ENCODE peak calls at places on chromosomes 2 and 18, in ten cellular contexts. One of them, this sample, is unnamed.

GRCh38 chr18:79941473-79942119 is 9.9 kb downstream of the SLC66A2 start:
- DNase-seq in ovary: no peak
- DNase-seq in cardiac muscle cell: no peak
- DNase-seq in colonic mucosa: peak; percentile 16
- DNase-seq in upper lobe of right lung: peak; percentile 52
- DNase-seq in tibial artery: no peak
- DNase-seq in K562: no peak
- DNase-seq in lower lobe of right lung: peak; percentile 42
- DNase-seq in HepG2: no peak
- DNase-seq in tibial nerve: no peak
- DNase-seq in this sample: peak; percentile 45

GRCh38 chr18:77008576-77009315 is 123.8 kb downstream of the MBP start:
- DNase-seq in HepG2: no peak
- DNase-seq in cardiac muscle cell: no peak
- DNase-seq in ovary: no peak
- DNase-seq in upper lobe of right lung: no peak
- DNase-seq in colonic mucosa: no peak
- DNase-seq in K562: no peak
- DNase-seq in lower lobe of right lung: no peak
- DNase-seq in tibial artery: no peak
- DNase-seq in tibial nerve: no peak
- DNase-seq in this sample: no peak

GRCh38 chr2:71790261-71791038 is 337.1 kb downstream of the DYSF start:
- DNase-seq in tibial artery: no peak
- DNase-seq in K562: no peak
- DNase-seq in HepG2: no peak
- DNase-seq in tibial nerve: no peak
- DNase-seq in upper lobe of right lung: no peak
- DNase-seq in lower lobe of right lung: no peak
- DNase-seq in ovary: peak; percentile 1
- DNase-seq in colonic mucosa: no peak
- DNase-seq in cardiac muscle cell: no peak
- DNase-seq in this sample: no peak

GRCh38 chr2:210539578-210540416 is 16.6 kb upstream of the CPS1 start:
- DNase-seq in tibial nerve: no peak
- DNase-seq in K562: no peak
- DNase-seq in ovary: no peak
- DNase-seq in HepG2: no peak
- DNase-seq in tibial artery: no peak
- DNase-seq in cardiac muscle cell: no peak
- DNase-seq in colonic mucosa: no peak
- DNase-seq in upper lobe of right lung: no peak
- DNase-seq in lower lobe of right lung: no peak
- DNase-seq in this sample: no peak

GRCh38 chr2:130183500-130184373 is 1.7 kb downstream of the MZT2B start:
- DNase-seq in colonic mucosa: no peak
- DNase-seq in cardiac muscle cell: no peak
- DNase-seq in lower lobe of right lung: no peak
- DNase-seq in tibial artery: no peak
- DNase-seq in HepG2: peak; percentile 32
- DNase-seq in upper lobe of right lung: no peak
- DNase-seq in K562: peak; percentile 44
- DNase-seq in tibial nerve: no peak
- DNase-seq in ovary: peak; percentile 63
- DNase-seq in this sample: peak; percentile 19

GRCh38 chr18:56861244-56861643 is 210.1 kb downstream of the WDR7 start:
- DNase-seq in HepG2: no peak
- DNase-seq in tibial nerve: no peak
- DNase-seq in K562: no peak
- DNase-seq in lower lobe of right lung: no peak
- DNase-seq in upper lobe of right lung: no peak
- DNase-seq in cardiac muscle cell: peak; percentile 49
- DNase-seq in colonic mucosa: no peak
- DNase-seq in tibial artery: no peak
- DNase-seq in ovary: no peak
- DNase-seq in this sample: no peak

GRCh38 chr18:62790836-62791772 is 75.8 kb downstream of the PHLPP1 start:
- DNase-seq in tibial artery: no peak
- DNase-seq in K562: no peak
- DNase-seq in colonic mucosa: no peak
- DNase-seq in HepG2: no peak
- DNase-seq in upper lobe of right lung: no peak
- DNase-seq in lower lobe of right lung: no peak
- DNase-seq in cardiac muscle cell: no peak
- DNase-seq in tibial nerve: no peak
- DNase-seq in ovary: no peak
- DNase-seq in this sample: no peak

GRCh38 chr2:96884299-96885156 is 14.6 kb upstream of the SEMA4C start:
- DNase-seq in upper lobe of right lung: no peak
- DNase-seq in cardiac muscle cell: no peak
- DNase-seq in K562: no peak
- DNase-seq in HepG2: no peak
- DNase-seq in colonic mucosa: no peak
- DNase-seq in ovary: no peak
- DNase-seq in lower lobe of right lung: no peak
- DNase-seq in tibial artery: no peak
- DNase-seq in tibial nerve: no peak
- DNase-seq in this sample: no peak

GRCh38 chr18:58112174-58112573 is 68.1 kb downstream of the NEDD4L start:
- DNase-seq in ovary: no peak
- DNase-seq in HepG2: no peak
- DNase-seq in upper lobe of right lung: no peak
- DNase-seq in tibial nerve: no peak
- DNase-seq in K562: no peak
- DNase-seq in cardiac muscle cell: no peak
- DNase-seq in tibial artery: no peak
- DNase-seq in lower lobe of right lung: no peak
- DNase-seq in colonic mucosa: no peak
- DNase-seq in this sample: no peak

GRCh38 chr18:58114766-58115165 is 70.7 kb downstream of the NEDD4L start:
- DNase-seq in tibial artery: no peak
- DNase-seq in colonic mucosa: no peak
- DNase-seq in HepG2: no peak
- DNase-seq in K562: no peak
- DNase-seq in tibial nerve: no peak
- DNase-seq in ovary: no peak
- DNase-seq in upper lobe of right lung: no peak
- DNase-seq in lower lobe of right lung: no peak
- DNase-seq in cardiac muscle cell: no peak
- DNase-seq in this sample: no peak

GRCh38 chr18:58110398-58110797 is 66.4 kb downstream of the NEDD4L start:
- DNase-seq in upper lobe of right lung: no peak
- DNase-seq in tibial artery: no peak
- DNase-seq in ovary: no peak
- DNase-seq in HepG2: no peak
- DNase-seq in tibial nerve: no peak
- DNase-seq in colonic mucosa: no peak
- DNase-seq in K562: no peak
- DNase-seq in lower lobe of right lung: no peak
- DNase-seq in cardiac muscle cell: no peak
- DNase-seq in this sample: no peak

GRCh38 chr18:58116815-58117214 is 72.8 kb downstream of the NEDD4L start:
- DNase-seq in cardiac muscle cell: no peak
- DNase-seq in upper lobe of right lung: no peak
- DNase-seq in HepG2: no peak
- DNase-seq in lower lobe of right lung: no peak
- DNase-seq in colonic mucosa: no peak
- DNase-seq in tibial nerve: no peak
- DNase-seq in ovary: no peak
- DNase-seq in tibial artery: no peak
- DNase-seq in K562: no peak
- DNase-seq in this sample: no peak

DNA sequence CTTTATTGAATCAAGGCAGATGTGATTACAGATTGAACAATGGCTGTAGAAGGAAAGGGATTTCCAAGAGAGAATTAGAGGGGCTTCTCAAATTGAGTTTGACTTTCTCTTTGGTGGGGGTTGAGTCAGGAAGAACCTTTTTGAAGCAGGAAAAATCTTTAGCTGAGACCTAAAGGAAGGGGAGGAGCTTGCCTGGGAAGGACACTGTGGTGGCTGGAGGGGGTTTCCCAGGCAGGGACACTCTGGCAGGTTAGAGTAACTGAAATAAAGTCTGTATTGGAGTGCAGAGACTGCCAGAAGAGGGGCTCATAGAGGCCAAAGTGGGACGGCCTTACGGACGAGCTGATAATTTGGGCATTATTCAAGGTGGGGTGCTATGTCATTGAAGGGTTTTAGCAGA is 69.3 kb downstream of the NEDD4L start:
- DNase-seq in HepG2: no peak
- DNase-seq in tibial artery: no peak
- DNase-seq in colonic mucosa: no peak
- DNase-seq in tibial nerve: no peak
- DNase-seq in K562: no peak
- DNase-seq in lower lobe of right lung: no peak
- DNase-seq in ovary: no peak
- DNase-seq in upper lobe of right lung: no peak
- DNase-seq in cardiac muscle cell: no peak
- DNase-seq in this sample: no peak
- TF ChIP-seq CTCF in HepG2: no peak
- TF ChIP-seq CTCF in tibial artery: no peak
- TF ChIP-seq CTCF in colonic mucosa: no peak
- TF ChIP-seq CTCF in tibial nerve: no peak
- TF ChIP-seq CTCF in K562: no peak
- TF ChIP-seq CTCF in lower lobe of right lung: no peak
- TF ChIP-seq CTCF in ovary: no peak
- TF ChIP-seq CTCF in upper lobe of right lung: no peak
- TF ChIP-seq CTCF in cardiac muscle cell: no peak
- TF ChIP-seq CTCF in this sample: no peak

DNA sequence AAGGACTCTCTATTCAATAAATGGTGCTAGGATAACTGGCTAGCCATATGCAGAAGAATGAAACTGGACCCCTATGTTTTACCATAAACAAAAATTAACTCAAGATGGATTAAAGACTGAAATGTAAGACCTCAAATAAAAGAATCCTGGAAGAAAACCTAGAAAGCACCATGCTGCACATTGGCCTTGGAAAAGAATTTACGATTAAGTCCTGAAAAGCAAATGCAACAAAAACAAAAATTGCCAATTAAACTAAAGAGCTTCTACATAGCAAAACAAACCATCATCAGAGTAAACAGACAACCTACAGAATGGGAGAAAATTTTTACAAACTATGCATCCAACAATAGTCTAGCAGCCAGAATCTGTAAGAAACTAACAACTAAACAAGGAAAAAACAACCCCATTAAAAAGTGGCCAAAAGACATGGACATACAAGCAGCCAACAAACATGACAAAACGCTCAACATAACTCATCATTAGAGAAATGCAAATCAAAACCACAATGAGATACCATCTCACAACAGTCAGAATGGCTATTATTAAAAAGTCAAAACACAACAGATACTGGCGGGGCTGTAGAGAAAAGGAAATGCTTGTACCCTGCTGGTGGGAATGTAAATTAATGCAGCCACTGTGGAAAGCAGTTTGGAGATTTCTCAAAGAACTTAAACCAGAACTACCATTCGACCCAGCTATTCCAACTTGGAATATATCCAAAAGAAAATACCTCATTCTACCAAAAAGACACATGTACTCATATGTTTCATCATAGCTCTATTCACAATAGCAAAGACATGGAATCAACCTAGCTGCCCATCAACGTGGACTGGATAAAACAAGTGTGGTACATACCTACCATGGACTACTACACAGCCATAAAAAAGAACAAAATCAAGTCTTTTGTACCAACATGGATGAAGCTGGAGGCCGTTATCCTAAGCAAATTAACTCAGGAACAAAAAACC is 30.6 kb downstream of the SEPTIN10 start:
- DNase-seq in K562: no peak
- DNase-seq in upper lobe of right lung: no peak
- DNase-seq in lower lobe of right lung: no peak
- DNase-seq in colonic mucosa: no peak
- DNase-seq in tibial artery: no peak
- DNase-seq in HepG2: no peak
- DNase-seq in tibial nerve: no peak
- DNase-seq in cardiac muscle cell: no peak
- DNase-seq in ovary: no peak
- DNase-seq in this sample: no peak
- H3K4me3 ChIP-seq in K562: no peak overlapping the region
- H3K4me3 ChIP-seq in upper lobe of right lung: no peak overlapping the region
- H3K4me3 ChIP-seq in lower lobe of right lung: no peak overlapping the region
- H3K4me3 ChIP-seq in colonic mucosa: no peak overlapping the region
- H3K4me3 ChIP-seq in tibial artery: no peak overlapping the region
- H3K4me3 ChIP-seq in HepG2: no peak overlapping the region
- H3K4me3 ChIP-seq in tibial nerve: no peak overlapping the region
- H3K4me3 ChIP-seq in cardiac muscle cell: no peak overlapping the region
- H3K4me3 ChIP-seq in ovary: no peak overlapping the region
- H3K4me3 ChIP-seq in this sample: no peak overlapping the region

DNA sequence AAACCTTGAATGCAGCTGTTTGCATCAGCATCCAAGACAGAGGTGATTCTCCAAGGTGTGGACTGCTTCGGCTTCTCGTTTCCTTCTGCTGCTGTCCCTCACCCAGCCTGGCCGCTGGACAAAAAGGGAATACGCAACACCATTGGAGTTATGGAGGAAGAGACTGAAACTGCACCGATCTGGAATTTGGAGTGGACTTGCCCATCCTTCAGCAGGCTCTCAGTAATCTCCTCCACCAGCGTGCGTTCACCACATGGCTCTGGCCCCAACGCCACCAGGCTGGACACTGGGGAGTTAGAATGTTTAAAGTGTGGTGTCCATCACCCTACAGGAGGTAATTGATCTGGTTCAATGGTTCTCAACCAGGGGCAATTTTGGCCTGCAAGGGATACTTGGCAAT is 41.4 kb upstream of the ID2 start:
- DNase-seq in tibial artery: no peak
- DNase-seq in ovary: no peak
- DNase-seq in tibial nerve: no peak
- DNase-seq in cardiac muscle cell: no peak
- DNase-seq in K562: no peak
- DNase-seq in lower lobe of right lung: no peak
- DNase-seq in colonic mucosa: no peak
- DNase-seq in HepG2: no peak
- DNase-seq in upper lobe of right lung: no peak
- DNase-seq in this sample: no peak
- H3K4me1 ChIP-seq in tibial artery: no peaks in the 10 kb centered on the region
- H3K4me1 ChIP-seq in ovary: peaks cover 9% of the 10 kb centered on the region
- H3K4me1 ChIP-seq in tibial nerve: peaks cover 35% of the 10 kb centered on the region
- H3K4me1 ChIP-seq in cardiac muscle cell: peaks cover 30% of the 10 kb centered on the region
- H3K4me1 ChIP-seq in K562: peaks cover 3% of the 10 kb centered on the region
- H3K4me1 ChIP-seq in lower lobe of right lung: peaks cover 24% of the 10 kb centered on the region
- H3K4me1 ChIP-seq in colonic mucosa: no peaks in the 10 kb centered on the region
- H3K4me1 ChIP-seq in HepG2: peaks cover 58% of the 10 kb centered on the region
- H3K4me1 ChIP-seq in upper lobe of right lung: peaks cover 9% of the 10 kb centered on the region
- H3K4me1 ChIP-seq in this sample: no peaks in the 10 kb centered on the region

DNA sequence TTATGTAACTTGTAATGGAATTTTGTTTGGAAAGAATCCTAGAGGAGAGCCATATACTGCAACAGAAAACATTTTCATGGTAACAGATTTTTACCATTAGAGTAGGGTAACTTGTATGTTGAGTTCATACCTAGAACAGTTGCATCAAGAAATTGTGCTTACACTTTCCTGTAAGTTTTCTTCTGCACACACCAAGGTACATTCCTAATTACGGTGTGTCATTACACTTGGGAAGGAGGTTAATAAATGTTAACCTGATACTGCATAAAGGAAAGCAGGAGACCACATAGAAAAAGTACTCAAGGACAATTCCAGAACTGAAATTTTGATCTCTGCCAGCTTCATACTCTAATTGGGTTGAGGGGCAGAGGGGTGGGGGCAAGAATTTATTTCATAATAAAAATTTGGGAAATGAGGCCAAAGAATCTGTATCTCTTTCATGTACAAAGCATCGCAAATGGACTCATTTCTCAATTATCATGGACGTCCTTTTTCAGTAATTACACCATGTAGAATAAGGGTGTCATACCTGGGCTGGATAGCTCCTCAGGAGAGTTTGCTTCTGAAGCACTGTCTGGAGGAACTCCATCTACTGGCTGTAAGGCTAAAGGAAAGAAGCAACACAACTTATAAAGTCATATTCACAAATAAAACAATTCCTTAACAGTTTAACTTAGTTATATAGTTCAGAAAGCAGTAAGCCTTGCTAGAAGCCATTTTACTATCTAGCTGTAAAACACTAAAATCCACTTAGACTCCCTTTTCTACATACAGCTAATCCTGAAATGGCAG is 82.8 kb upstream of the GRB14 start:
- DNase-seq in colonic mucosa: no peak
- DNase-seq in upper lobe of right lung: no peak
- DNase-seq in lower lobe of right lung: no peak
- DNase-seq in tibial artery: no peak
- DNase-seq in HepG2: no peak
- DNase-seq in cardiac muscle cell: no peak
- DNase-seq in K562: no peak
- DNase-seq in tibial nerve: no peak
- DNase-seq in ovary: no peak
- DNase-seq in this sample: no peak
- TF ChIP-seq CTCF in colonic mucosa: no peak
- TF ChIP-seq CTCF in upper lobe of right lung: no peak
- TF ChIP-seq CTCF in lower lobe of right lung: no peak
- TF ChIP-seq CTCF in tibial artery: no peak
- TF ChIP-seq CTCF in HepG2: no peak
- TF ChIP-seq CTCF in cardiac muscle cell: no peak
- TF ChIP-seq CTCF in K562: no peak
- TF ChIP-seq CTCF in tibial nerve: no peak
- TF ChIP-seq CTCF in ovary: no peak
- TF ChIP-seq CTCF in this sample: no peak

This sample was measured in body of pancreas.